ENCODE peak calls at places on chromosomes 6 and 20, in five cellular contexts. One of them, this sample, is unnamed.
A peak's percentile ranks its signal among the peaks of the same experiment; 100 is the strongest.

GRCh38 chr6:104625536-104625935 is 234.2 kb downstream of the HACE1 start:
- DNase-seq in HepG2: no peak
- DNase-seq in A549: peak; percentile 44
- DNase-seq in K562: no peak
- DNase-seq in GM12878: no peak
- DNase-seq in this sample: no peak

GRCh38 chr6:44049163-44049988 is 77.9 kb downstream of the MRPL14 start:
- DNase-seq in HepG2: no peak
- DNase-seq in A549: no peak
- DNase-seq in K562: no peak
- DNase-seq in GM12878: no peak
- DNase-seq in this sample: no peak

GRCh38 chr20:44109951-44110361 is 77.0 kb downstream of the JPH2 start:
- DNase-seq in HepG2: no peak
- DNase-seq in A549: no peak
- DNase-seq in K562: peak; percentile 35
- DNase-seq in GM12878: no peak
- DNase-seq in this sample: no peak

GRCh38 chr6:12973302-12973865 is 256.8 kb downstream of the PHACTR1 start:
- DNase-seq in HepG2: no peak
- DNase-seq in A549: no peak
- DNase-seq in K562: no peak
- DNase-seq in GM12878: no peak
- DNase-seq in this sample: peak; percentile 49

GRCh38 chr20:34859367-34859766 is 13.3 kb downstream of the GGT7 start:
- DNase-seq in HepG2: no peak
- DNase-seq in A549: no peak
- DNase-seq in K562: no peak
- DNase-seq in GM12878: no peak
- DNase-seq in this sample: no peak

GRCh38 chr6:3777695-3778461 is 26.4 kb upstream of the PXDC1 start:
- DNase-seq in HepG2: no peak
- DNase-seq in A549: no peak
- DNase-seq in K562: no peak
- DNase-seq in GM12878: no peak
- DNase-seq in this sample: no peak

GRCh38 chr6:138161118-138161433 is 663 bp upstream of the ARFGEF3 start:
- DNase-seq in HepG2: no peak
- DNase-seq in A549: no peak
- DNase-seq in K562: no peak
- DNase-seq in GM12878: no peak
- DNase-seq in this sample: no peak

GRCh38 chr6:133918208-133918930 is 29.5 kb downstream of the TCF21 start:
- DNase-seq in HepG2: no peak
- DNase-seq in A549: no peak
- DNase-seq in K562: no peak
- DNase-seq in GM12878: no peak
- DNase-seq in this sample: no peak

GRCh38 chr20:57871237-57871632 is 161.4 kb upstream of the PMEPA1 start:
- DNase-seq in HepG2: no peak
- DNase-seq in A549: no peak
- DNase-seq in K562: no peak
- DNase-seq in GM12878: no peak
- DNase-seq in this sample: no peak

GRCh38 chr6:56953597-56954388 is 1.1 kb upstream of the BEND6 start:
- DNase-seq in HepG2: no peak
- DNase-seq in A549: peak; percentile 9
- DNase-seq in K562: no peak
- DNase-seq in GM12878: peak; percentile 38
- DNase-seq in this sample: peak; percentile 29

GRCh38 chr20:2463616-2464365 is 6.8 kb downstream of the SNRPB start:
- DNase-seq in HepG2: no peak
- DNase-seq in A549: no peak
- DNase-seq in K562: no peak
- DNase-seq in GM12878: no peak
- DNase-seq in this sample: no peak

GRCh38 chr6:39188577-39188976 is 40.7 kb downstream of the KCNK5 start:
- DNase-seq in HepG2: no peak
- DNase-seq in A549: no peak
- DNase-seq in K562: peak; percentile 68
- DNase-seq in GM12878: no peak
- DNase-seq in this sample: no peak

GRCh38 chr6:113447088-113447831 is 409.9 kb upstream of the MARCKS start:
- DNase-seq in HepG2: no peak
- DNase-seq in A549: peak; percentile 29
- DNase-seq in K562: no peak
- DNase-seq in GM12878: no peak
- DNase-seq in this sample: no peak

GRCh38 chr6:106108129-106108528 is 22.0 kb downstream of the PRDM1 start:
- DNase-seq in HepG2: no peak
- DNase-seq in A549: no peak
- DNase-seq in K562: no peak
- DNase-seq in GM12878: no peak
- DNase-seq in this sample: no peak

GRCh38 chr6:136945626-136946235 is 23.6 kb downstream of the SLC35D3 start:
- DNase-seq in HepG2: no peak
- DNase-seq in A549: no peak
- DNase-seq in K562: no peak
- DNase-seq in GM12878: no peak
- DNase-seq in this sample: no peak

GRCh38 chr20:40532103-40532502 is 156.9 kb downstream of the MAFB start:
- DNase-seq in HepG2: peak; percentile 31
- DNase-seq in A549: peak; percentile 43
- DNase-seq in K562: peak; percentile 13
- DNase-seq in GM12878: no peak
- DNase-seq in this sample: no peak

GRCh38 chr20:63071541-63072181 is 64.9 kb upstream of the BHLHE23 start:
- DNase-seq in HepG2: no peak
- DNase-seq in A549: peak; percentile 60
- DNase-seq in K562: peak; percentile 75
- DNase-seq in GM12878: no peak
- DNase-seq in this sample: peak; percentile 87

GRCh38 chr6:153312633-153313032 is 181.6 kb upstream of the RGS17 start:
- DNase-seq in HepG2: peak; percentile 31
- DNase-seq in A549: peak; percentile 70
- DNase-seq in K562: no peak
- DNase-seq in GM12878: no peak
- DNase-seq in this sample: peak; percentile 75

GRCh38 chr20:5785146-5785545 is 34.9 kb downstream of the SHLD1 start:
- DNase-seq in HepG2: no peak
- DNase-seq in A549: peak; percentile 60
- DNase-seq in K562: no peak
- DNase-seq in GM12878: no peak
- DNase-seq in this sample: no peak

GRCh38 chr20:14219801-14220461 is 117.5 kb downstream of the FLRT3 start:
- DNase-seq in HepG2: no peak
- DNase-seq in A549: peak; percentile 88
- DNase-seq in K562: no peak
- DNase-seq in GM12878: no peak
- DNase-seq in this sample: no peak

GRCh38 chr20:25310921-25311728 is 63.2 kb downstream of the PYGB start:
- DNase-seq in HepG2: peak; percentile 55
- DNase-seq in A549: no peak
- DNase-seq in K562: no peak
- DNase-seq in GM12878: no peak
- DNase-seq in this sample: no peak
- TF ChIP-seq RAD21 in HepG2: no peak
- TF ChIP-seq RAD21 in A549: no peak
- TF ChIP-seq RAD21 in K562: no peak
- TF ChIP-seq RAD21 in GM12878: no peak
- TF ChIP-seq RAD21 in this sample: no peak

DNA sequence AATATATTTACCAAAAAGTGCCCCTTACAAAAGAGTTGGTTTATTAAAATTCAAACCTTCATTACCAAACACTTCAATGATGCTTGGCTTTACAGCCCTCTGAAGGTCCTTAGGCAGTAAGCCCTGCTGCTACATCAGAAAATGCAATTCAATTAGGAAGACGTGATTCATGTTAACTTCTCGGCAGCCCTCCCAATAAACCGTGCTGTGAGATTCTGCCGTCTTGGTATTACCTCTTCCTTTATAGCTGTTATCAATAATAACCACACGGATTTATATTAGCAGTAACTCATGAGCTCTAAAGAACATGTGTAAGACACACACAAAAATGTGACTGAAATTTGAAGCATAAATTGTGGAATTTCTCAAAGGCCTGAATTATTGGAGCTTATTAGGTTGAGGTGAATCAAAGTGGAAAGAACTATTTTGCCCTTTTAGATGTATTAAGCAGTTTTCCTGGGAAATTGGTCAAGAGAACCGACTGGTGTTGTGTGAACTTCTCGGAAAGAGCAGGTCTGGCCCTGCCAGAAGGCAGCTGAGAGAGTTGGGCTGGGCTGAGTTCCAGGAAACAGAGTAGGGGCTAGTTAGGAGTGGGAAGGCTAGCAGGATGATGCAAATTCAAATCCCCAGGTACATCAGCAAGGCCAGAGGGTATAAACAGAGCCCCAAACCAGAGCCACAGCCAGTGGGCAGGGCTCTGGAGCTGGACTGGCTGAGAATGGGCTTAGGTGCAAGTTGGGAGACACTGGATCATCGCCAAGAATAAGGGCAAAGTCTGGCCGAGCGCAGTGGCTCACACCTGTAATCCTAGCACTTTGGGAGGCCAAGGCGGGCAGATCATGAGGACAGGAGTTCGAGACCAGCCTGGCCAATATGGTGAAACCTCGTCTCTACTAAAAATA is 33.1 kb downstream of the FGD2 start:
- DNase-seq in HepG2: no peak
- DNase-seq in A549: no peak
- DNase-seq in K562: peak; percentile 75
- DNase-seq in GM12878: no peak
- DNase-seq in this sample: peak; percentile 65
- TF ChIP-seq SMC3 in HepG2: no peak
- TF ChIP-seq SMC3 in A549: no peak
- TF ChIP-seq SMC3 in K562: no peak
- TF ChIP-seq SMC3 in GM12878: no peak
- TF ChIP-seq SMC3 in this sample: no peak

GRCh38 chr6:157061770-157062594 is 261.3 kb downstream of the TMEM242 start:
- DNase-seq in HepG2: no peak
- DNase-seq in A549: no peak
- DNase-seq in K562: no peak
- DNase-seq in GM12878: no peak
- DNase-seq in this sample: no peak
- TF ChIP-seq MAX in HepG2: no peak
- TF ChIP-seq MAX in A549: no peak
- TF ChIP-seq MAX in K562: no peak
- TF ChIP-seq MAX in GM12878: no peak
- TF ChIP-seq MAX in this sample: no peak

GRCh38 chr6:15880262-15880973 is 217.6 kb upstream of the DTNBP1 start:
- DNase-seq in HepG2: no peak
- DNase-seq in A549: no peak
- DNase-seq in K562: no peak
- DNase-seq in GM12878: no peak
- DNase-seq in this sample: no peak
- TF ChIP-seq RAD21 in HepG2: no peak
- TF ChIP-seq RAD21 in A549: no peak
- TF ChIP-seq RAD21 in K562: no peak
- TF ChIP-seq RAD21 in GM12878: no peak
- TF ChIP-seq RAD21 in this sample: no peak

DNA sequence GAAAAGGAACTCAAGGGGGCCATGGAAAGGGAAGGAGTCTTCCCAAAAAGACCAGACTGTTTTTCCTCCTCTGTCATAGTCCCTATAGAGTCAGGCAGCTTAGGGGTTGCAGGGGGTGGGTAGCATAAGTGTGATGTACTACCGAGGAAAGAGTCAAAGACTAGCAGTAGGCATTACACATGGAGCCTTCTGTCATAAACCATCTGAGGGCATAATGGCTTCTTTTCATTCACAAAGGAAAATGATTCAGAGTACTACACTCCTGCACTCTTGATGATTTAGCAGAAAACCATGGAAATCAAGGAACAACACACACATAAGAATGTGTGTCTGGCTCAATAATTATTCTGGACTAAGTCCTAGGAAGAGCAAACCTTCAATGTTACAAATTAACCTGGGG is 14.9 kb downstream of the PLN start:
- DNase-seq in HepG2: no peak
- DNase-seq in A549: no peak
- DNase-seq in K562: no peak
- DNase-seq in GM12878: no peak
- DNase-seq in this sample: no peak
- TF ChIP-seq SMC3 in HepG2: no peak
- TF ChIP-seq SMC3 in A549: no peak
- TF ChIP-seq SMC3 in K562: no peak
- TF ChIP-seq SMC3 in GM12878: no peak
- TF ChIP-seq SMC3 in this sample: no peak

GRCh38 chr6:145290122-145290521 is 445.2 kb downstream of the EPM2A start:
- DNase-seq in HepG2: no peak
- DNase-seq in A549: no peak
- DNase-seq in K562: no peak
- DNase-seq in GM12878: no peak
- DNase-seq in this sample: no peak
- TF ChIP-seq MAX in HepG2: no peak
- TF ChIP-seq MAX in A549: no peak
- TF ChIP-seq MAX in K562: no peak
- TF ChIP-seq MAX in GM12878: no peak
- TF ChIP-seq MAX in this sample: no peak

GRCh38 chr6:108839068-108839467 is 9.2 kb upstream of the ARMC2 start:
- DNase-seq in HepG2: no peak
- DNase-seq in A549: no peak
- DNase-seq in K562: no peak
- DNase-seq in GM12878: no peak
- DNase-seq in this sample: peak; percentile 27

GRCh38 chr6:108835218-108835850 is 12.9 kb upstream of the ARMC2 start:
- DNase-seq in HepG2: peak; percentile 60
- DNase-seq in A549: peak; percentile 78
- DNase-seq in K562: peak; percentile 76
- DNase-seq in GM12878: peak; percentile 8
- DNase-seq in this sample: peak; percentile 89

GRCh38 chr6:108838101-108838717 is 10.0 kb upstream of the ARMC2 start:
- DNase-seq in HepG2: no peak
- DNase-seq in A549: peak; percentile 16
- DNase-seq in K562: no peak
- DNase-seq in GM12878: no peak
- DNase-seq in this sample: no peak

GRCh38 chr6:108836061-108836460 is 12.2 kb upstream of the ARMC2 start:
- DNase-seq in HepG2: no peak
- DNase-seq in A549: no peak
- DNase-seq in K562: no peak
- DNase-seq in GM12878: no peak
- DNase-seq in this sample: no peak

DNA sequence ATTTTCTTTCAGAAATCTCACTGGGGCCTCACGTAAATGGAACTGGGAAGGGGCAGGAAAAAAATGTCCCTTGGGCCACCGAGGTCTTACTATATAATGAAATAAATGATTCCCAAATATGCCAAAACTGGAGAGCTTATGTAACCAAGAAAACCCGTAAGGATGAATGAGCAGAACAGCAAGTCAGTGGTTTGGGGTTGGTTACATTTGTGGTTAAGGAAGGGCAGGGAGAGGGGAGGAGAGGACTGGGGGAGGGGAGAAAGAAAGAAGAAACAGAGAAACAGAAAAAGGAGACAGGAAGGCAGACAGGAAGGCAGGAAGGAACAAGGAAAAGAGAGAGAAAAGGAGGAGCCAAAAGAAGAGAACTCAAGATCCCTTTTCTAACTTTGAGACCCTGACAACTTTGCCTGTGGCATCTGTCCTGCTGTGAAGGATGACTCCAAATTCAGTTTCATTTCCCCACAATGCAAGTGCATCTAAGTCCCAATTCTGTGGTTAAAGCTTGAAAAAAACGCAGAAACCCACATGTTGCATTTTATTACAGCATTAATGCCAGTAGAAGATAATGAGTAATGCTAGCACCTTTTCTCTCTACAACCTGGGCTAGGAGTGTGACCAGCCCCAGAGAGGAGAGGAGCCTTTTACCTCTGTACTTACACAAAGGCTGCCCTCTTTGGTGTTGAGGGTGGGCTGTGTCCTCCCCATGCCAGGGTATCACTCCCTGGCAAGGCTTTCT is 10.8 kb upstream of the ARMC2 start:
- DNase-seq in HepG2: no peak
- DNase-seq in A549: no peak
- DNase-seq in K562: no peak
- DNase-seq in GM12878: no peak
- DNase-seq in this sample: no peak
- TF ChIP-seq RAD21 in HepG2: no peak
- TF ChIP-seq RAD21 in A549: no peak
- TF ChIP-seq RAD21 in K562: no peak
- TF ChIP-seq RAD21 in GM12878: no peak
- TF ChIP-seq RAD21 in this sample: no peak

This sample was measured in SK-N-SH.